ENCODE peak calls at places on chromosomes 13 and 19, in nine cellular contexts. B is WERI-Rb-1, F is neural progenitor cell, V is neural crest cell, W is nephron progenitor cell, X is A549, P is GM23338, G is cardiac muscle cell, E is mesothelial cell of epicardium. D is an unnamed sample.

GRCh38 chr19:46919324-46919723 is 58.5 kb downstream of the ARHGAP35 start:
- DNase-seq in V (no peak), P (no peak), B (no peak), F (no peak), G (no peak), X (no peak), W (no peak), E (no peak), D (peak; percentile 36)

GRCh38 chr19:31589109-31589508 is 239.9 kb upstream of the TSHZ3 start:
- DNase-seq in F (no peak), B (no peak), V (no peak), E (no peak), P (peak; percentile 58), W (no peak), X (no peak), G (no peak), D (no peak)

GRCh38 chr13:103523853-103524252 is 457.6 kb upstream of the SLC10A2 start:
- DNase-seq in X (no peak), F (peak; percentile 51), E (no peak), G (no peak), P (no peak), W (no peak), V (no peak), B (no peak), D (no peak)

GRCh38 chr13:109698779-109699178 is 87.6 kb downstream of the IRS2 start:
- DNase-seq in V (no peak), E (no peak), G (no peak), B (no peak), W (no peak), P (no peak), X (no peak), F (no peak), D (peak; percentile 48)

GRCh38 chr19:725461-726089 is 16.8 kb downstream of the PALM start:
- DNase-seq in G (no peak), E (no peak), V (no peak), F (no peak), W (no peak), B (no peak), P (no peak), X (no peak), D (no peak)

GRCh38 chr19:55640577-55641375 is at the start of gene ZNF580:
- DNase-seq in G (peak; percentile 73), V (peak; percentile 48), X (peak; percentile 88), E (no peak), W (peak; percentile 75), F (peak; percentile 78), B (peak; percentile 68), P (peak; percentile 75), D (peak; percentile 55)

GRCh38 chr13:45422731-45423130 is 4.6 kb upstream of the SLC25A30 start:
- DNase-seq in W (no peak), X (no peak), F (no peak), B (no peak), E (no peak), G (no peak), P (peak; percentile 24), V (no peak), D (no peak)

GRCh38 chr19:629961-630714 is 3.2 kb downstream of the POLRMT start:
- DNase-seq in G (no peak), B (no peak), X (no peak), P (no peak), E (no peak), F (no peak), W (no peak), V (no peak), D (no peak)

GRCh38 chr19:50460161-50460765 is 16.0 kb upstream of the EMC10 start:
- DNase-seq in P (peak; percentile 25), W (no peak), V (no peak), F (no peak), E (no peak), X (peak; percentile 86), G (no peak), B (no peak), D (peak; percentile 14)

GRCh38 chr13:46492946-46493345 is 60.0 kb upstream of the LRCH1 start:
- DNase-seq in G (peak; percentile 64), E (no peak), B (no peak), W (peak; percentile 14), V (peak; percentile 31), X (peak; percentile 11), F (peak; percentile 63), P (peak; percentile 77), D (peak; percentile 55)

GRCh38 chr19:16018106-16018755 is 58.1 kb upstream of the TPM4 start:
- DNase-seq in V (no peak), W (no peak), E (no peak), X (no peak), F (no peak), G (no peak), B (no peak), P (no peak), D (no peak)

GRCh38 chr19:13505761-13506549 is at the start of gene CACNA1A:
- DNase-seq in G (peak; percentile 69), F (peak; percentile 83), E (no peak), P (peak; percentile 73), V (peak; percentile 23), W (peak; percentile 70), X (no peak), B (no peak), D (no peak)

GRCh38 chr13:114079601-114080536 is 52.6 kb downstream of the RASA3 start:
- DNase-seq in X (no peak), P (no peak), F (no peak), V (no peak), B (no peak), G (no peak), E (peak; percentile 19), W (peak; percentile 30), D (no peak)

DNA sequence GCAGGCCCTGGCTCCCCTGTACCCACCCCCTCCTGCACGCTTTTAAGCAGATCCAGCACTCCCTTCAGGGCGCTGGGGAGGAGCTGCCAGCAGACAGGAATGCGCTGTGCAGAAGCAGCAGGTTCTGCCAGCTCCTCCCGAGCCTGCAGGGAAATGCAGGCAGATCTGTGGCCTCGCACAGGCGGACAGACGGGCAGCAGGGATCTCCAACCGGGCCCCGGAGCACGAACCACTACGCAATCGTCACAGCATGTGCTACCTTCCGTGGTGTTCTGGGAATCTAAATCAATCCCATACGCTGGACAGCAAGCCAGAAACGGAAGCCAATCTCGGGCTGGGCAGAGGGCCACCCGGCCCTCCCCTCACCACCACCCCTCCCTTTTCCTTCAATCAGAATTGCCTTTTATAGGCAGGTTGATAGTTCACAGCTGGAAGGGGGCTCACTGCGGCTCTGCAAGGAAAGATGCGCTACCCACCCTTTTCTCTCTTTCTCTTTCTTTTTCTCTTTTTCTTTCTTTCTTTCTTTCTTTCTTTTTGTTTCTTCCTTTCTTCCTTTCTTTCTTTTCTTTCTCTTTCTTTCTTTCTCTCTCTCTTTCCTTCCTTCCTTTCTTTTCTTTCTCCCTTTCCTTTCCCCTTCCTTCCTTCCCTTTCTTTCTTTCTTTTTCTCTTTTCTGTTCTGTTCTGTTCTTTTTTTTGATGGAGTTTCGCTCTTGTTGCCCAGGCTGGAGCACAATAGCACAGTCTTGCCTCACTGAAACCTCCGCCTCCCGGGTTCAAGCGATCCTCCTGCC is 99.9 kb downstream of the GNG7 start:
- DNase-seq in B (no peak), P (peak; percentile 84), X (no peak), G (peak; percentile 69), W (peak; percentile 54), F (peak; percentile 80), V (no peak), E (no peak), D (peak; percentile 62)
- TF ChIP-seq CTCF in B (no peak), P (no peak), X (no peak), G (no peak), W (no peak), F (no peak), V (no peak), E (no peak), D (no peak)

GRCh38 chr19:18776288-18776594 is 14.9 kb downstream of the COMP start:
- DNase-seq in W (no peak), F (no peak), P (no peak), E (no peak), G (no peak), X (no peak), V (no peak), B (no peak), D (peak; percentile 72)
- TF ChIP-seq CTCF in W (no peak), F (peak; percentile 21), P (peak; percentile 52), E (no peak), G (peak; percentile 49), X (peak; percentile 17), V (no peak), B (peak; percentile 12), D (peak; percentile 9)

GRCh38 chr19:58279925-58280316 is 1.2 kb downstream of the ZNF8 start:
- DNase-seq in X (no peak), F (no peak), V (no peak), W (no peak), G (no peak), E (no peak), P (no peak), B (no peak), D (no peak)

GRCh38 chr19:58278156-58279041 is at the start of gene ZNF8:
- DNase-seq in X (peak; percentile 100), P (peak; percentile 99), V (peak; percentile 92), B (peak; percentile 99), F (peak; percentile 100), G (peak; percentile 99), E (peak; percentile 96), W (peak; percentile 94), D (peak; percentile 99)

GRCh38 chr19:58277197-58277596 is 1.6 kb upstream of the ZNF8 start:
- DNase-seq in P (no peak), V (no peak), B (no peak), F (no peak), X (no peak), E (no peak), G (no peak), W (no peak), D (no peak)

GRCh38 chr19:58277748-58278147 is 1.0 kb upstream of the ZNF8 start:
- DNase-seq in V (no peak), W (no peak), G (no peak), F (no peak), X (no peak), E (no peak), P (no peak), B (no peak), D (no peak)

GRCh38 chr19:58279042-58279924 is 528 bp downstream of the ZNF8 start:
- DNase-seq in B (peak; percentile 87), F (peak; percentile 82), W (peak; percentile 77), G (peak; percentile 92), P (peak; percentile 82), E (peak; percentile 86), X (peak; percentile 76), V (peak; percentile 70), D (peak; percentile 58)
- TF ChIP-seq CTCF in B (peak; percentile 7), F (no peak), W (no peak), G (no peak), P (no peak), E (no peak), X (no peak), V (no peak), D (no peak)

GRCh38 chr13:96081888-96082287 is 8.0 kb upstream of the HS6ST3 start:
- DNase-seq in B (no peak), F (no peak), X (no peak), W (no peak), E (no peak), G (no peak), P (no peak), V (no peak), D (no peak)

GRCh38 chr13:96080676-96081075 is 9.2 kb upstream of the HS6ST3 start:
- DNase-seq in E (no peak), F (no peak), X (no peak), G (no peak), V (no peak), B (no peak), P (no peak), W (no peak), D (no peak)

GRCh38 chr13:96072392-96072791 is 17.5 kb upstream of the HS6ST3 start:
- DNase-seq in X (no peak), V (no peak), E (no peak), W (no peak), B (no peak), P (peak; percentile 69), F (peak; percentile 32), G (no peak), D (no peak)

GRCh38 chr13:96075953-96076543 is 13.9 kb upstream of the HS6ST3 start:
- DNase-seq in X (peak; percentile 21), B (no peak), W (no peak), F (no peak), G (peak; percentile 22), V (no peak), E (no peak), P (peak; percentile 57), D (peak; percentile 43)
- TF ChIP-seq CTCF in X (peak; percentile 47), B (peak; percentile 35), W (peak; percentile 54), F (peak; percentile 72), G (peak; percentile 73), V (peak; percentile 65), E (peak; percentile 72), P (peak; percentile 51), D (peak; percentile 69)

D was measured in MCF 10A.